ENCODE peak calls at places on chromosomes 13 and 19, in nine cellular contexts. Z, X, H, I, R, C, E, D and M are unnamed samples.

GRCh38 chr13:36764957-36765356 is 54.1 kb upstream of the RFXAP start:
- DNase-seq in R (no peak), H (no peak), X (no peak), C (no peak), E (no peak), Z (no peak), D (no peak), I (no peak), M (no peak)

GRCh38 chr13:109869312-109870237 is 83.2 kb upstream of the IRS2 start:
- DNase-seq in D (peak), Z (peak), C (peak), X (peak), R (peak), H (peak), I (peak), E (no peak), M (peak)

GRCh38 chr19:1748703-1749341 is 4.5 kb upstream of the ONECUT3 start:
- DNase-seq in I (no peak), R (no peak), D (no peak), Z (no peak), H (no peak), C (no peak), X (no peak), E (no peak), M (no peak)

GRCh38 chr13:76825415-76825814 is 60.8 kb downstream of the KCTD12 start:
- DNase-seq in E (no peak), Z (no peak), H (no peak), R (no peak), I (no peak), C (no peak), X (no peak), D (no peak), M (no peak)

GRCh38 chr19:51971624-51972023 is 15.0 kb downstream of the ZNF350 start:
- DNase-seq in C (no peak), E (peak), I (no peak), H (peak), D (no peak), X (no peak), R (no peak), Z (no peak), M (peak)

GRCh38 chr19:43738780-43739211 is 16.0 kb downstream of the SMG9 start:
- DNase-seq in I (no peak), Z (no peak), D (no peak), X (no peak), E (no peak), H (no peak), R (no peak), C (peak), M (no peak)

GRCh38 chr19:10228925-10229324 is 2.2 kb downstream of the S1PR2 start:
- DNase-seq in X (peak), R (no peak), H (peak), C (no peak), E (peak), I (peak), D (no peak), Z (no peak), M (peak)

GRCh38 chr19:18219911-18220631 is 6.2 kb downstream of the PDE4C start:
- DNase-seq in C (no peak), I (no peak), X (no peak), Z (no peak), R (no peak), H (no peak), E (no peak), D (no peak), M (no peak)

GRCh38 chr13:36282818-36283432 is 14.7 kb downstream of the CCDC169 start:
- DNase-seq in D (no peak), R (no peak), E (peak), X (no peak), Z (peak), I (peak), H (no peak), C (no peak), M (peak)

GRCh38 chr13:20358022-20358421 is 125.9 kb upstream of the GJB6 start:
- DNase-seq in X (no peak), R (no peak), Z (no peak), C (no peak), E (no peak), H (no peak), I (no peak), D (no peak), M (no peak)

GRCh38 chr13:101751488-101751887 is 299.0 kb downstream of the ITGBL1 start:
- DNase-seq in E (peak), Z (no peak), R (no peak), X (peak), C (no peak), D (no peak), H (no peak), I (no peak), M (peak)